ENCODE peak calls at places on chromosome 10, in five cellular contexts. W, D, F, R and U are unnamed samples.

GRCh38 chr10:35447693-35448407 is 111.5 kb downstream of the CCNY start:
- DNase-seq in W (peak), D (no peak), F (peak), R (no peak), U (no peak)

GRCh38 chr10:66795871-66796270 is 130.0 kb upstream of the LRRTM3 start:
- DNase-seq in W (no peak), D (no peak), F (no peak), R (no peak), U (no peak)

GRCh38 chr10:7813481-7813880 is 4.8 kb upstream of the TAF3 start:
- DNase-seq in W (no peak), D (no peak), F (no peak), R (no peak), U (no peak)

GRCh38 chr10:1074748-1075358 is 18.7 kb downstream of the WDR37 start:
- DNase-seq in W (peak), D (no peak), F (no peak), R (no peak), U (no peak)

GRCh38 chr10:119384127-119384526 is 158.4 kb downstream of the RGS10 start:
- DNase-seq in W (no peak), D (no peak), F (no peak), R (no peak), U (no peak)

GRCh38 chr10:116263870-116264269 is 9.1 kb downstream of the GFRA1 start:
- DNase-seq in W (peak), D (no peak), F (peak), R (no peak), U (no peak)

GRCh38 chr10:33157108-33157507 is 177.4 kb downstream of the NRP1 start:
- DNase-seq in W (no peak), D (no peak), F (peak), R (no peak), U (no peak)

GRCh38 chr10:52542891-52543290 is 228.8 kb downstream of the DKK1 start:
- DNase-seq in W (no peak), D (no peak), F (peak), R (no peak), U (no peak)

GRCh38 chr10:63478564-63478963 is 12.8 kb upstream of the JMJD1C start:
- DNase-seq in W (no peak), D (no peak), F (no peak), R (no peak), U (no peak)

GRCh38 chr10:84665883-84666463 is 337.6 kb downstream of the CCSER2 start:
- DNase-seq in W (peak), D (no peak), F (no peak), R (no peak), U (no peak)

GRCh38 chr10:5666324-5667220 is at the start of gene ASB13:
- DNase-seq in W (peak), D (no peak), F (peak), R (no peak), U (no peak)

GRCh38 chr10:29877798-29878491 is 181.4 kb downstream of the JCAD start:
- DNase-seq in W (no peak), D (peak), F (no peak), R (no peak), U (no peak)

GRCh38 chr10:23643396-23643795 is 204.5 kb downstream of the OTUD1 start:
- DNase-seq in W (peak), D (no peak), F (no peak), R (no peak), U (no peak)

GRCh38 chr10:34168429-34168828 is 646.7 kb downstream of the PARD3 start:
- DNase-seq in W (no peak), D (no peak), F (no peak), R (no peak), U (no peak)

GRCh38 chr10:36559412-36559811 is 566.0 kb upstream of the ANKRD30A start:
- DNase-seq in W (peak), D (no peak), F (peak), R (no peak), U (no peak)

GRCh38 chr10:125014984-125015944 is 73.3 kb downstream of the ZRANB1 start:
- DNase-seq in W (peak), D (no peak), F (no peak), R (no peak), U (no peak)

GRCh38 chr10:128035557-128035973 is 90.7 kb downstream of the MKI67 start:
- DNase-seq in W (peak), D (no peak), F (no peak), R (no peak), U (no peak)

GRCh38 chr10:6347391-6347951 is 144.7 kb downstream of the PFKFB3 start:
- DNase-seq in W (peak), D (no peak), F (peak), R (no peak), U (no peak)

GRCh38 chr10:48749254-48749787 is 64.6 kb downstream of the WDFY4 start:
- DNase-seq in W (no peak), D (no peak), F (no peak), R (no peak), U (no peak)

GRCh38 chr10:48751730-48752129 is 67.1 kb downstream of the WDFY4 start:
- DNase-seq in W (no peak), D (no peak), F (no peak), R (no peak), U (no peak)

GRCh38 chr10:48748573-48748972 is 63.9 kb downstream of the WDFY4 start:
- DNase-seq in W (no peak), D (no peak), F (no peak), R (no peak), U (no peak)

GRCh38 chr10:48750019-48750418 is 65.3 kb downstream of the WDFY4 start:
- DNase-seq in W (no peak), D (no peak), F (no peak), R (no peak), U (no peak)

DNA sequence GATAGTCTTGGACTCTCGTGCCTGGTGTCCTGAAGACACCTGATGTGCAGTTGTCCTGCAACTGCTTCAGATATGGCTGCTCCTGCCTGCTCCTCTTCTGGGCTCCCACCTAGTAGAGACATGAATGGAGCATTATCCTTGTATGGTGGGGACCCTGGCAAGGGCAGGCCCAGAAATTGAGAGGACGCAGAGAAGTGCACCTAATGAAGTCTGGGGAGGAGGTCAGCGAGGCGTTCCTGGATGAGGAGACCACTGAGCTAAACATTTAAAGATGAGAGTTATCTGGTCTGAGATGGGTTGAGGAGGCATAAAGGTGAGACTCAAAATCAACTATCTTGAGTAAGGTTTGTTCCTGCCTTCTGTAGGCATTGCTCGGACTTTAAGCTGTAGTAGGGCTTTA is 66.3 kb downstream of the WDFY4 start:
- DNase-seq in W (no peak), D (no peak), F (no peak), R (no peak), U (no peak)
- H3K27ac ChIP-seq in W (no peak), D (no peak), F (no peak), R (no peak), U (no peak)

DNA sequence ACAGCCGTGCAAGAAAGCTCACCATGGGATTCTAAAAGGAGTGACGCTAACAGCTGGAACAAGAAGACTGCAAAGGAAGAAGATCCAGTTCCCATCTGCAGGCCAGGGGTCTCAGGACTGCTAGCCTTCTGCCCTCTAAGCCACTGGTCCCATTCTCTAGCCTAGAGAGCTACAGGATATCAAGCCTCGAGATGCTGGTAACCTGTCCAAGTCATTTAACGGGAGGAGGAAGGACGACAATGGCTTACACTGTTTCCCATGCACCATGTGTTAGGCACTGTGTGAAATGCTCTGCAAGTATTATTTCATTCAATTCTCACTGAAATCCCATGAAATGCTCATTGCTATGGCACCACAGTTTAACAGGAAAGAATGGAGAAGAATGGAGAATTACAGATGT is 61.0 kb downstream of the KCNMA1 start:
- DNase-seq in W (no peak), D (no peak), F (no peak), R (no peak), U (no peak)
- H3K27ac ChIP-seq in W (no peak), D (no peak), F (no peak), R (no peak), U (no peak)

GRCh38 chr10:124010563-124011131 is 82.8 kb downstream of the CHST15 start:
- DNase-seq in W (no peak), D (no peak), F (no peak), R (no peak), U (no peak)

GRCh38 chr10:124008187-124008970 is 85.0 kb downstream of the CHST15 start:
- DNase-seq in W (no peak), D (no peak), F (no peak), R (no peak), U (no peak)

GRCh38 chr10:124009616-124010015 is 83.8 kb downstream of the CHST15 start:
- DNase-seq in W (no peak), D (no peak), F (no peak), R (no peak), U (no peak)

GRCh38 chr10:124011464-124011863 is 81.9 kb downstream of the CHST15 start:
- DNase-seq in W (peak), D (no peak), F (no peak), R (no peak), U (no peak)

DNA sequence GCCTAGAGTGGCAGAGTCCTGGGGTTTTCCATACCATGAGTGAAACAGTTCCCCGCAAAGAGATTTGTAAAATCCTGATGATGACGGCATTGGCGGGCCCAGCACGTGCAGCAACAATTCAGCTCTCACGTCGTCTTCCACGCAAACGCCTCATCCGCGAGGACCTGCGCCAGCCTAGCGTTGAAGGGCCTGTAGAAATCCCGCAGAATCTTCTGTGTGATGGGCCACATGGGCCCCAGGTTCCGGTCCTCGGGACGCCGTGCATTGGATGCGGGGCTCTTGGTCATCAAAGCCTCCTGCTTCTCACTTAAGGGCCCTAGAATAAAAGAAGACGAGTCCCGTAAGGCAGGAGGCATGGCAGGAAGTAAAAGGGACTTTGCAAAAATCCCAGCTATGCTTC is 83.4 kb downstream of the CHST15 start:
- DNase-seq in W (no peak), D (no peak), F (no peak), R (no peak), U (no peak)
- H3K27ac ChIP-seq in W (no peak), D (no peak), F (no peak), R (no peak), U (no peak)

GRCh38 chr10:117925369-117925768 is 121.4 kb downstream of the RAB11FIP2 start:
- DNase-seq in W (no peak), D (no peak), F (no peak), R (no peak), U (no peak)
- H3K27ac ChIP-seq in W (no peak), D (no peak), F (no peak), R (no peak), U (no peak)

DNA sequence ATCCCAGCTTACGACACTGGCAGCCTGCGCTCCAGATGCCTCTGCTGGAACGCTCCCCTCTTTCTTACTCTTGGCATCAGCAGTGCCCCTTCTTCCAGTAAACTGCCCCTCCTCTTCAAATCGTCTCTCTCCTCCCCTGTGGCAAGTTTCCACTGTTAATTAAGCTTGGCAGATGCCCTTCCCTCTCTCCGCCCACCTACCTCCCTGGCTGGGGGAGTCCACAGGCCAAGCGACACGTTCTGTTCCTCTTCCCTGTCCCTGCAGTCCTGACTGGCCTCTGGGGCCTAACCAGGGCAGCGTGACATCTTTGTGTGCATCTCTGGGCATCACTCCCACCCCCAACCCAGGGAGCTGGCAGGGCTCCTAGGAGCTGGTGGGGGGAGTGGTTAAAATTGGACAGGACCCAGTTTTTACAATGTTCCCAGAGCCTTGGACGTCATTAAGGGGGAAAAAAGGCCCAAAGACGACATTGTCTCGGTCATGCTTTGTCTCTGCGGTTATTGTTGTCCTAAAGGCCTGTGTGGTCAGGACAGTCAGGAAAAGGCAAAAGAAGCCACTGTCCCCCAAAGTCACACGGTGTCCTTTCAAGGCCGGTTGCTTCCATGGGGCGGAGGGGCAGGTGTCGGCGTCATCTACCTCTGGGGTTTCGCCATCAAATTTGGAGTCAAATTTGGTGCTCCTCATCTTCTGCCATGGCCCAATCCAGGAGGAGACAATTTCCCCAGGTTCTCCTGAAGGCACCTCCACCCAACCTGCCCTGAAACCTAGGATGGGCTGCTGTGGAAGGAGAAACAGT is 54.2 kb downstream of the DLG5 start:
- DNase-seq in W (no peak), D (no peak), F (peak), R (no peak), U (no peak)
- H3K27ac ChIP-seq in W (no peak), D (no peak), F (no peak), R (no peak), U (peak)